ENCODE peak calls at places on chromosome 1, in ten cellular contexts. A is activated T-helper 1 cell treated with Interleukin-2 at 50 U/mL for 16 hours; P is fibroblast of the conjunctiva; W is keratinocyte; X is stimulated activated CD8-positive, alpha-beta memory T cell treated with anti-CD3 and anti-CD28 coated beads, Interleukin-4, amount 100 ng/mL, for 24 hours; C is activated CD4-positive, alpha-beta T cell treated with anti-CD3 and anti-CD28 coated beads, Interleukin-2, amount 50 U/mL, for 1 hour; H is ecto neural progenitor cell; D is left colon; K is omental fat pad; R is endothelial cell of umbilical vein. Y is an unnamed sample.

GRCh38 chr1:8902765-8903164 is 24.3 kb upstream of the ENO1 start:
- DNase-seq in A (no peak), P (no peak), W (peak), X (no peak), C (no peak), H (no peak), D (no peak), K (no peak), R (no peak), Y (no peak)

GRCh38 chr1:51636765-51637522 is 20.1 kb downstream of the OSBPL9 start:
- DNase-seq in A (no peak), P (peak), W (peak), X (no peak), C (no peak), H (no peak), D (no peak), K (no peak), R (peak), Y (no peak)

GRCh38 chr1:224205438-224205840 is 22.4 kb downstream of the DEGS1 start:
- DNase-seq in A (no peak), P (peak), W (no peak), X (peak), C (no peak), H (no peak), D (no peak), K (no peak), R (peak), Y (no peak)

GRCh38 chr1:8976338-8976737 is 30.7 kb downstream of the CA6 start:
- DNase-seq in A (no peak), P (no peak), W (no peak), X (no peak), C (no peak), H (no peak), D (no peak), K (no peak), R (peak), Y (no peak)

GRCh38 chr1:86788300-86789206 is 84.2 kb downstream of the SH3GLB1 start:
- DNase-seq in A (no peak), P (peak), W (no peak), X (no peak), C (no peak), H (no peak), D (no peak), K (no peak), R (peak), Y (no peak)

GRCh38 chr1:24425922-24426321 is 10.3 kb downstream of the NIPAL3 start:
- DNase-seq in A (no peak), P (no peak), W (no peak), X (no peak), C (no peak), H (no peak), D (no peak), K (no peak), R (no peak), Y (no peak)

GRCh38 chr1:41776896-41777431 is 141.8 kb downstream of the HIVEP3 start:
- DNase-seq in A (no peak), P (no peak), W (no peak), X (no peak), C (no peak), H (no peak), D (no peak), K (no peak), R (no peak), Y (no peak)

GRCh38 chr1:84089470-84090261 is 54.4 kb upstream of the PRKACB start:
- DNase-seq in A (no peak), P (peak), W (peak), X (no peak), C (no peak), H (no peak), D (no peak), K (no peak), R (peak), Y (no peak)

GRCh38 chr1:1394116-1394515 is 5.0 kb downstream of the CCNL2 start:
- DNase-seq in A (no peak), P (no peak), W (no peak), X (no peak), C (no peak), H (no peak), D (no peak), K (no peak), R (no peak), Y (no peak)

Y was measured in effector CD4-positive, alpha-beta T cell.